ENCODE peak calls at places on chromosomes 4 and X, in seven cellular contexts. One of them, this sample, is unnamed.

GRCh38 chr4:104971458-104971857 is 175.2 kb upstream of the TET2 start:
- DNase-seq in A673: no peak
- DNase-seq in smooth muscle cell of the brain vasculature: no peak
- DNase-seq in brain microvascular endothelial cell: no peak
- DNase-seq in CD8-positive, alpha-beta memory T cell: no peak
- DNase-seq in AG20443: no peak
- DNase-seq in left ventricle myocardium inferior: no peak
- DNase-seq in this sample: no peak

GRCh38 chr4:12861422-12861821 is 622.7 kb downstream of the RAB28 start:
- DNase-seq in A673: no peak
- DNase-seq in smooth muscle cell of the brain vasculature: no peak
- DNase-seq in brain microvascular endothelial cell: no peak
- DNase-seq in CD8-positive, alpha-beta memory T cell: no peak
- DNase-seq in AG20443: no peak
- DNase-seq in left ventricle myocardium inferior: no peak
- DNase-seq in this sample: no peak

GRCh38 chr4:17817027-17817426 is 6.2 kb downstream of the NCAPG start:
- DNase-seq in A673: peak; percentile 65
- DNase-seq in smooth muscle cell of the brain vasculature: no peak
- DNase-seq in brain microvascular endothelial cell: peak; percentile 31
- DNase-seq in CD8-positive, alpha-beta memory T cell: no peak
- DNase-seq in AG20443: peak; percentile 49
- DNase-seq in left ventricle myocardium inferior: no peak
- DNase-seq in this sample: no peak

GRCh38 chrX:17876135-17876534 is 15.0 kb upstream of the RAI2 start:
- DNase-seq in A673: no peak
- DNase-seq in smooth muscle cell of the brain vasculature: no peak
- DNase-seq in brain microvascular endothelial cell: no peak
- DNase-seq in CD8-positive, alpha-beta memory T cell: no peak
- DNase-seq in AG20443: no peak
- DNase-seq in left ventricle myocardium inferior: no peak
- DNase-seq in this sample: no peak

GRCh38 chr4:112942077-112942476 is 107.4 kb upstream of the ANK2 start:
- DNase-seq in A673: peak; percentile 45
- DNase-seq in smooth muscle cell of the brain vasculature: no peak
- DNase-seq in brain microvascular endothelial cell: no peak
- DNase-seq in CD8-positive, alpha-beta memory T cell: no peak
- DNase-seq in AG20443: no peak
- DNase-seq in left ventricle myocardium inferior: no peak
- DNase-seq in this sample: no peak

GRCh38 chrX:46961574-46962279 is 49.5 kb downstream of the JADE3 start:
- DNase-seq in A673: no peak
- DNase-seq in smooth muscle cell of the brain vasculature: no peak
- DNase-seq in brain microvascular endothelial cell: no peak
- DNase-seq in CD8-positive, alpha-beta memory T cell: no peak
- DNase-seq in AG20443: no peak
- DNase-seq in left ventricle myocardium inferior: no peak
- DNase-seq in this sample: no peak

GRCh38 chr4:113170818-113171468 is 121.5 kb downstream of the ANK2 start:
- DNase-seq in A673: no peak
- DNase-seq in smooth muscle cell of the brain vasculature: no peak
- DNase-seq in brain microvascular endothelial cell: no peak
- DNase-seq in CD8-positive, alpha-beta memory T cell: no peak
- DNase-seq in AG20443: no peak
- DNase-seq in left ventricle myocardium inferior: no peak
- DNase-seq in this sample: no peak

GRCh38 chr4:99088485-99089365 is at the start of gene ADH5:
- DNase-seq in A673: peak; percentile 93
- DNase-seq in smooth muscle cell of the brain vasculature: peak; percentile 58
- DNase-seq in brain microvascular endothelial cell: peak; percentile 74
- DNase-seq in CD8-positive, alpha-beta memory T cell: peak; percentile 83
- DNase-seq in AG20443: peak; percentile 95
- DNase-seq in left ventricle myocardium inferior: peak; percentile 92
- DNase-seq in this sample: peak; percentile 90

GRCh38 chr4:947491-947971 is 15.3 kb downstream of the TMEM175 start:
- DNase-seq in A673: no peak
- DNase-seq in smooth muscle cell of the brain vasculature: no peak
- DNase-seq in brain microvascular endothelial cell: no peak
- DNase-seq in CD8-positive, alpha-beta memory T cell: no peak
- DNase-seq in AG20443: no peak
- DNase-seq in left ventricle myocardium inferior: no peak
- DNase-seq in this sample: peak; percentile 87

GRCh38 chrX:124217289-124218251 is 114.9 kb upstream of the TEX13D start:
- DNase-seq in A673: peak; percentile 88
- DNase-seq in smooth muscle cell of the brain vasculature: no peak
- DNase-seq in brain microvascular endothelial cell: peak; percentile 53
- DNase-seq in CD8-positive, alpha-beta memory T cell: peak; percentile 43
- DNase-seq in AG20443: peak; percentile 35
- DNase-seq in left ventricle myocardium inferior: no peak
- DNase-seq in this sample: peak; percentile 11

GRCh38 chr4:113945906-113946305 is 33.5 kb downstream of the ARSJ start:
- DNase-seq in A673: no peak
- DNase-seq in smooth muscle cell of the brain vasculature: peak; percentile 17
- DNase-seq in brain microvascular endothelial cell: no peak
- DNase-seq in CD8-positive, alpha-beta memory T cell: no peak
- DNase-seq in AG20443: peak; percentile 48
- DNase-seq in left ventricle myocardium inferior: no peak
- DNase-seq in this sample: peak; percentile 80

GRCh38 chrX:79369871-79370270 is 2.7 kb upstream of the ITM2A start:
- DNase-seq in A673: no peak
- DNase-seq in smooth muscle cell of the brain vasculature: no peak
- DNase-seq in brain microvascular endothelial cell: no peak
- DNase-seq in CD8-positive, alpha-beta memory T cell: no peak
- DNase-seq in AG20443: no peak
- DNase-seq in left ventricle myocardium inferior: no peak
- DNase-seq in this sample: no peak

This sample was measured in osteoblast.